ENCODE peak calls at places on chromosomes 2 and 18, in eight cellular contexts. One of them, this sample, is unnamed.

GRCh38 chr2:177242136-177242987 is 22.2 kb downstream of the NFE2L2 start:
- DNase-seq in DND-41: no peak
- DNase-seq in prostate gland: peak
- DNase-seq in fibroblast of pulmonary artery: peak
- DNase-seq in breast epithelium: no peak
- DNase-seq in A549: peak
- DNase-seq in IMR-90: peak
- DNase-seq in cardiac fibroblast: peak
- DNase-seq in this sample: peak

GRCh38 chr2:99861376-99861760 is 281.0 kb downstream of the AFF3 start:
- DNase-seq in DND-41: no peak
- DNase-seq in prostate gland: no peak
- DNase-seq in fibroblast of pulmonary artery: peak
- DNase-seq in breast epithelium: no peak
- DNase-seq in A549: no peak
- DNase-seq in IMR-90: peak
- DNase-seq in cardiac fibroblast: no peak
- DNase-seq in this sample: no peak

GRCh38 chr2:79771530-79771929 is 258.7 kb downstream of the CTNNA2 start:
- DNase-seq in DND-41: no peak
- DNase-seq in prostate gland: no peak
- DNase-seq in fibroblast of pulmonary artery: no peak
- DNase-seq in breast epithelium: no peak
- DNase-seq in A549: no peak
- DNase-seq in IMR-90: no peak
- DNase-seq in cardiac fibroblast: no peak
- DNase-seq in this sample: no peak

GRCh38 chr2:233822781-233823730 is 31.3 kb downstream of the HJURP start:
- DNase-seq in DND-41: no peak
- DNase-seq in prostate gland: no peak
- DNase-seq in fibroblast of pulmonary artery: no peak
- DNase-seq in breast epithelium: no peak
- DNase-seq in A549: peak
- DNase-seq in IMR-90: no peak
- DNase-seq in cardiac fibroblast: no peak
- DNase-seq in this sample: no peak

GRCh38 chr2:47089083-47089464 is 66.0 kb downstream of the STPG4 start:
- DNase-seq in DND-41: no peak
- DNase-seq in prostate gland: no peak
- DNase-seq in fibroblast of pulmonary artery: peak
- DNase-seq in breast epithelium: no peak
- DNase-seq in A549: peak
- DNase-seq in IMR-90: peak
- DNase-seq in cardiac fibroblast: peak
- DNase-seq in this sample: no peak

GRCh38 chr2:80381666-80382065 is 77.1 kb upstream of the LRRTM1 start:
- DNase-seq in DND-41: no peak
- DNase-seq in prostate gland: no peak
- DNase-seq in fibroblast of pulmonary artery: no peak
- DNase-seq in breast epithelium: no peak
- DNase-seq in A549: no peak
- DNase-seq in IMR-90: no peak
- DNase-seq in cardiac fibroblast: no peak
- DNase-seq in this sample: no peak

GRCh38 chr18:33673689-33674088 is 95.7 kb downstream of the ASXL3 start:
- DNase-seq in DND-41: no peak
- DNase-seq in prostate gland: no peak
- DNase-seq in fibroblast of pulmonary artery: no peak
- DNase-seq in breast epithelium: no peak
- DNase-seq in A549: no peak
- DNase-seq in IMR-90: no peak
- DNase-seq in cardiac fibroblast: no peak
- DNase-seq in this sample: no peak

GRCh38 chr2:200788129-200788718 is 23.5 kb upstream of the BZW1 start:
- DNase-seq in DND-41: no peak
- DNase-seq in prostate gland: peak
- DNase-seq in fibroblast of pulmonary artery: peak
- DNase-seq in breast epithelium: no peak
- DNase-seq in A549: no peak
- DNase-seq in IMR-90: peak
- DNase-seq in cardiac fibroblast: peak
- DNase-seq in this sample: no peak

GRCh38 chr2:152445375-152445774 is 110.4 kb downstream of the FMNL2 start:
- DNase-seq in DND-41: no peak
- DNase-seq in prostate gland: no peak
- DNase-seq in fibroblast of pulmonary artery: no peak
- DNase-seq in breast epithelium: no peak
- DNase-seq in A549: no peak
- DNase-seq in IMR-90: no peak
- DNase-seq in cardiac fibroblast: no peak
- DNase-seq in this sample: no peak

GRCh38 chr2:159677654-159678053 is 34.7 kb upstream of the MARCHF7 start:
- DNase-seq in DND-41: no peak
- DNase-seq in prostate gland: no peak
- DNase-seq in fibroblast of pulmonary artery: peak
- DNase-seq in breast epithelium: no peak
- DNase-seq in A549: peak
- DNase-seq in IMR-90: peak
- DNase-seq in cardiac fibroblast: peak
- DNase-seq in this sample: no peak

GRCh38 chr2:127586746-127587295 is 51.3 kb downstream of the MYO7B start:
- DNase-seq in DND-41: peak
- DNase-seq in prostate gland: no peak
- DNase-seq in fibroblast of pulmonary artery: no peak
- DNase-seq in breast epithelium: no peak
- DNase-seq in A549: no peak
- DNase-seq in IMR-90: no peak
- DNase-seq in cardiac fibroblast: no peak
- DNase-seq in this sample: no peak

GRCh38 chr2:180761224-180761623 is 219.2 kb upstream of the UBE2E3 start:
- DNase-seq in DND-41: no peak
- DNase-seq in prostate gland: no peak
- DNase-seq in fibroblast of pulmonary artery: peak
- DNase-seq in breast epithelium: no peak
- DNase-seq in A549: peak
- DNase-seq in IMR-90: peak
- DNase-seq in cardiac fibroblast: peak
- DNase-seq in this sample: peak

GRCh38 chr18:49020621-49021021 is 69.9 kb upstream of the SMAD7 start:
- DNase-seq in DND-41: no peak
- DNase-seq in prostate gland: no peak
- DNase-seq in fibroblast of pulmonary artery: no peak
- DNase-seq in breast epithelium: peak
- DNase-seq in A549: no peak
- DNase-seq in IMR-90: peak
- DNase-seq in cardiac fibroblast: no peak
- DNase-seq in this sample: no peak

GRCh38 chr2:232365621-232366321 is 12.8 kb upstream of the ALPP start:
- DNase-seq in DND-41: no peak
- DNase-seq in prostate gland: no peak
- DNase-seq in fibroblast of pulmonary artery: peak
- DNase-seq in breast epithelium: peak
- DNase-seq in A549: peak
- DNase-seq in IMR-90: peak
- DNase-seq in cardiac fibroblast: peak
- DNase-seq in this sample: no peak

GRCh38 chr2:3611136-3611535 is 16.2 kb downstream of the COLEC11 start:
- DNase-seq in DND-41: no peak
- DNase-seq in prostate gland: no peak
- DNase-seq in fibroblast of pulmonary artery: no peak
- DNase-seq in breast epithelium: no peak
- DNase-seq in A549: no peak
- DNase-seq in IMR-90: no peak
- DNase-seq in cardiac fibroblast: no peak
- DNase-seq in this sample: no peak

GRCh38 chr18:76493213-76494107 is 1.6 kb downstream of the ZNF516 start:
- DNase-seq in DND-41: no peak
- DNase-seq in prostate gland: no peak
- DNase-seq in fibroblast of pulmonary artery: peak
- DNase-seq in breast epithelium: no peak
- DNase-seq in A549: peak
- DNase-seq in IMR-90: peak
- DNase-seq in cardiac fibroblast: peak
- DNase-seq in this sample: no peak

GRCh38 chr2:132627542-132627941 is 42.5 kb downstream of the LYPD1 start:
- DNase-seq in DND-41: no peak
- DNase-seq in prostate gland: no peak
- DNase-seq in fibroblast of pulmonary artery: no peak
- DNase-seq in breast epithelium: no peak
- DNase-seq in A549: no peak
- DNase-seq in IMR-90: no peak
- DNase-seq in cardiac fibroblast: no peak
- DNase-seq in this sample: no peak

GRCh38 chr2:74391209-74391579 is 11.1 kb upstream of the DCTN1 start:
- DNase-seq in DND-41: no peak
- DNase-seq in prostate gland: no peak
- DNase-seq in fibroblast of pulmonary artery: no peak
- DNase-seq in breast epithelium: no peak
- DNase-seq in A549: no peak
- DNase-seq in IMR-90: peak
- DNase-seq in cardiac fibroblast: no peak
- DNase-seq in this sample: no peak

GRCh38 chr18:75043478-75043877 is 165.5 kb downstream of the PTGR3 start:
- DNase-seq in DND-41: no peak
- DNase-seq in prostate gland: no peak
- DNase-seq in fibroblast of pulmonary artery: no peak
- DNase-seq in breast epithelium: no peak
- DNase-seq in A549: no peak
- DNase-seq in IMR-90: no peak
- DNase-seq in cardiac fibroblast: no peak
- DNase-seq in this sample: no peak

GRCh38 chr18:78979058-78979680 is 449 bp upstream of the SALL3 start:
- DNase-seq in DND-41: no peak
- DNase-seq in prostate gland: peak
- DNase-seq in fibroblast of pulmonary artery: peak
- DNase-seq in breast epithelium: no peak
- DNase-seq in A549: no peak
- DNase-seq in IMR-90: no peak
- DNase-seq in cardiac fibroblast: peak
- DNase-seq in this sample: no peak

GRCh38 chr18:13831864-13832508 is 8.0 kb downstream of the MC5R start:
- DNase-seq in DND-41: no peak
- DNase-seq in prostate gland: no peak
- DNase-seq in fibroblast of pulmonary artery: no peak
- DNase-seq in breast epithelium: no peak
- DNase-seq in A549: peak
- DNase-seq in IMR-90: no peak
- DNase-seq in cardiac fibroblast: no peak
- DNase-seq in this sample: no peak

GRCh38 chr2:120741514-120742448 is 6.1 kb downstream of the GLI2 start:
- DNase-seq in DND-41: no peak
- DNase-seq in prostate gland: no peak
- DNase-seq in fibroblast of pulmonary artery: no peak
- DNase-seq in breast epithelium: no peak
- DNase-seq in A549: no peak
- DNase-seq in IMR-90: no peak
- DNase-seq in cardiac fibroblast: no peak
- DNase-seq in this sample: no peak
- H3K4me3 ChIP-seq in DND-41: no peak
- H3K4me3 ChIP-seq in prostate gland: peak
- H3K4me3 ChIP-seq in fibroblast of pulmonary artery: peak
- H3K4me3 ChIP-seq in breast epithelium: peak
- H3K4me3 ChIP-seq in A549: peak
- H3K4me3 ChIP-seq in IMR-90: peak
- H3K4me3 ChIP-seq in cardiac fibroblast: peak
- H3K4me3 ChIP-seq in this sample: peak

GRCh38 chr2:109456776-109457175 is 157.0 kb downstream of the SEPTIN10 start:
- DNase-seq in DND-41: no peak
- DNase-seq in prostate gland: no peak
- DNase-seq in fibroblast of pulmonary artery: no peak
- DNase-seq in breast epithelium: no peak
- DNase-seq in A549: no peak
- DNase-seq in IMR-90: no peak
- DNase-seq in cardiac fibroblast: no peak
- DNase-seq in this sample: no peak

GRCh38 chr2:109459485-109459884 is 154.3 kb downstream of the SEPTIN10 start:
- DNase-seq in DND-41: no peak
- DNase-seq in prostate gland: no peak
- DNase-seq in fibroblast of pulmonary artery: no peak
- DNase-seq in breast epithelium: no peak
- DNase-seq in A549: no peak
- DNase-seq in IMR-90: no peak
- DNase-seq in cardiac fibroblast: no peak
- DNase-seq in this sample: no peak

GRCh38 chr2:109458512-109458911 is 155.3 kb downstream of the SEPTIN10 start:
- DNase-seq in DND-41: no peak
- DNase-seq in prostate gland: no peak
- DNase-seq in fibroblast of pulmonary artery: no peak
- DNase-seq in breast epithelium: no peak
- DNase-seq in A549: no peak
- DNase-seq in IMR-90: no peak
- DNase-seq in cardiac fibroblast: no peak
- DNase-seq in this sample: no peak

GRCh38 chr2:109457366-109457765 is 156.4 kb downstream of the SEPTIN10 start:
- DNase-seq in DND-41: no peak
- DNase-seq in prostate gland: no peak
- DNase-seq in fibroblast of pulmonary artery: no peak
- DNase-seq in breast epithelium: no peak
- DNase-seq in A549: no peak
- DNase-seq in IMR-90: no peak
- DNase-seq in cardiac fibroblast: no peak
- DNase-seq in this sample: no peak

GRCh38 chr2:109457811-109458210 is 156.0 kb downstream of the SEPTIN10 start:
- DNase-seq in DND-41: no peak
- DNase-seq in prostate gland: no peak
- DNase-seq in fibroblast of pulmonary artery: no peak
- DNase-seq in breast epithelium: no peak
- DNase-seq in A549: no peak
- DNase-seq in IMR-90: no peak
- DNase-seq in cardiac fibroblast: no peak
- DNase-seq in this sample: no peak
- TF ChIP-seq CTCF in DND-41: no peak
- TF ChIP-seq CTCF in prostate gland: no peak
- TF ChIP-seq CTCF in fibroblast of pulmonary artery: peak
- TF ChIP-seq CTCF in breast epithelium: no peak
- TF ChIP-seq CTCF in A549: no peak
- TF ChIP-seq CTCF in IMR-90: peak
- TF ChIP-seq CTCF in cardiac fibroblast: no peak
- TF ChIP-seq CTCF in this sample: no peak

DNA sequence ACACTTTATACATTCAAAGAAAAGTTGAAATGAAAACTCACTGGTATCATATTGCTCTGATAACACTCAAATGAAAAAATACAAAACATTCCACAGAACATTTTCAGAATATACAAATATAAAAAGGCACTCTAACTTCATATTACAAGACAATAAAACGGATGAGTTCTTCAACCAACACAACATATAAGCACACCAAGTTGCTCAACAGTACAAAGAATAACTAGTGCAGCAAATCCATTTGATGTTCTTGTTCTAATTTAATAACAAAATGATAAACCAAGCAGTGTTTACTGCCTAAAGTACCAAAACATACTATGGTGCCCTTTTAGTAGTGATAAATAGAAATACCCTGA is 60.8 kb upstream of the PGAP1 start:
- DNase-seq in DND-41: no peak
- DNase-seq in prostate gland: no peak
- DNase-seq in fibroblast of pulmonary artery: peak
- DNase-seq in breast epithelium: no peak
- DNase-seq in A549: no peak
- DNase-seq in IMR-90: peak
- DNase-seq in cardiac fibroblast: no peak
- DNase-seq in this sample: no peak
- H3K4me3 ChIP-seq in DND-41: no peak
- H3K4me3 ChIP-seq in prostate gland: no peak
- H3K4me3 ChIP-seq in fibroblast of pulmonary artery: peak
- H3K4me3 ChIP-seq in breast epithelium: no peak
- H3K4me3 ChIP-seq in A549: no peak
- H3K4me3 ChIP-seq in IMR-90: no peak
- H3K4me3 ChIP-seq in cardiac fibroblast: peak
- H3K4me3 ChIP-seq in this sample: no peak

GRCh38 chr2:227862741-227863588 is 8.5 kb upstream of the DAW1 start:
- DNase-seq in DND-41: no peak
- DNase-seq in prostate gland: no peak
- DNase-seq in fibroblast of pulmonary artery: peak
- DNase-seq in breast epithelium: no peak
- DNase-seq in A549: peak
- DNase-seq in IMR-90: peak
- DNase-seq in cardiac fibroblast: peak
- DNase-seq in this sample: peak
- TF ChIP-seq CTCF in DND-41: no peak
- TF ChIP-seq CTCF in prostate gland: no peak
- TF ChIP-seq CTCF in fibroblast of pulmonary artery: no peak
- TF ChIP-seq CTCF in breast epithelium: no peak
- TF ChIP-seq CTCF in A549: peak
- TF ChIP-seq CTCF in IMR-90: peak
- TF ChIP-seq CTCF in cardiac fibroblast: no peak
- TF ChIP-seq CTCF in this sample: peak